ENCODE peak calls at places on chromosomes 4 and X, in four cellular contexts. O is HCT116, S is H1, I is SK-N-SH. N is an unnamed sample.

GRCh38 chrX:85419293-85419692 is 39.8 kb upstream of the POF1B start:
- DNase-seq in O (no peak), S (no peak), I (no peak), N (no peak)

GRCh38 chr4:4427478-4427870 is 40.6 kb downstream of the NSG1 start:
- DNase-seq in O (peak), S (no peak), I (no peak), N (no peak)

GRCh38 chrX:2342281-2342688 is 158.5 kb downstream of the DHRSX start:
- DNase-seq in O (no peak), S (no peak), I (no peak), N (no peak)

GRCh38 chr4:165433529-165433928 is 54.7 kb downstream of the CPE start:
- DNase-seq in O (no peak), S (no peak), I (no peak), N (peak)

GRCh38 chr4:8528713-8529112 is 51.5 kb upstream of the GPR78 start:
- DNase-seq in O (no peak), S (no peak), I (no peak), N (no peak)

GRCh38 chr4:129972257-129972656 is 876.3 kb downstream of the C4orf33 start:
- DNase-seq in O (peak), S (no peak), I (no peak), N (no peak)

GRCh38 chr4:124753941-124754581 is 41.5 kb upstream of the ANKRD50 start:
- DNase-seq in O (no peak), S (no peak), I (no peak), N (peak)

GRCh38 chr4:77010841-77011354 is 61.3 kb downstream of the SEPTIN11 start:
- DNase-seq in O (no peak), S (no peak), I (no peak), N (no peak)

GRCh38 chr4:73648478-73648877 is 28.2 kb upstream of the RASSF6 start:
- DNase-seq in O (no peak), S (no peak), I (no peak), N (no peak)

GRCh38 chr4:41280010-41280409 is 23.3 kb downstream of the UCHL1 start:
- DNase-seq in O (no peak), S (no peak), I (no peak), N (no peak)

GRCh38 chrX:48058621-48059295 is 12.7 kb downstream of the ZNF630 start:
- DNase-seq in O (no peak), S (no peak), I (no peak), N (no peak)

GRCh38 chr4:120718979-120719566 is 203.5 kb downstream of the PRDM5 start:
- DNase-seq in O (peak), S (no peak), I (peak), N (no peak)
- TF ChIP-seq JUND in O (no peak), S (no peak), I (no peak), N (no peak)

DNA sequence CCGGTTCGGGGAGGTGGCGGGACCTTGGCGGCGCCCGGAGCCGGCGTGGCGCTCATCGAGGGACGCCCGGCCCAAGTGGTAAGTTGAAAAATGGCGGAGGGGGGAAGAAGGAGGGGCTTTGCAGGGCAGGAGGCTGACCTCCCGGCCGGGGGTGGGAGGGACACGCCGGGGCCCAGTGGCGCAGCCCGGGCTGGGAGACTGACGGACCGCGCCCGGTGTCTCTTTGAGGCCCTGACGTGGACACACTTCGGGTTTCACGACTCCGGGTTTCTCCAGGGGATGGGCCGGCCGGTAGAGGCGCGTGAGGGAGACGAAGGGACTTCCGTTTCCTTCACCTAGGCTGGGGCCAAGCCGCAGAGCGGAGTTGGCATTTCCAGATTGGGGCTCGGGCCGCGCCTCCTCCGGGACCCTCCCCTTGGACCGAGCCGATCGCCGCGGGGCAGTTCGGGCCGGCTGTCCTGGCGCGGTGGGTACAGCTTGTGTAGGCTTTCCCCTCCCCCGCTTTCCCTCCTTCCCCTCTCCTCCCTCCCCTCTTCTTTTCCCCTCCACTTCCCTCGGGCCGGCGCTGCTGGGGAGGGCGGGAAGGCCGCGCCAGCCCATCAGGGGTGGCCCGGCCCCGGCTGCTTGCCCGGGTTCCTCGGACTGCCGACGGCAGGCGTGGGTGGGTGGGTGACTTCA is at the start of gene XIAP:
- DNase-seq in O (peak), S (peak), I (peak), N (peak)
- TF ChIP-seq JUND in O (no peak), S (no peak), I (no peak), N (no peak)

GRCh38 chrX:153551135-153551534 is 33.7 kb downstream of the ATP2B3 start:
- DNase-seq in O (no peak), S (no peak), I (no peak), N (no peak)
- TF ChIP-seq JUND in O (no peak), S (no peak), I (no peak), N (no peak)

GRCh38 chrX:71181558-71181909 is 36.9 kb downstream of the NLGN3 start:
- DNase-seq in O (no peak), S (no peak), I (peak), N (no peak)
- TF ChIP-seq JUND in O (no peak), S (no peak), I (no peak), N (no peak)

GRCh38 chrX:130139474-130140201 is 26.0 kb downstream of the AIFM1 start:
- DNase-seq in O (no peak), S (no peak), I (no peak), N (no peak)
- TF ChIP-seq JUND in O (no peak), S (no peak), I (no peak), N (no peak)

GRCh38 chrX:17042046-17042445 is 95.6 kb downstream of the REPS2 start:
- DNase-seq in O (no peak), S (no peak), I (no peak), N (peak)
- TF ChIP-seq JUND in O (no peak), S (no peak), I (no peak), N (no peak)

GRCh38 chr4:6253111-6253510 is 16.5 kb upstream of the WFS1 start:
- DNase-seq in O (no peak), S (no peak), I (no peak), N (no peak)
- TF ChIP-seq JUND in O (no peak), S (no peak), I (no peak), N (no peak)

GRCh38 chr4:168794881-168795280 is 215.2 kb downstream of the CBR4 start:
- DNase-seq in O (no peak), S (no peak), I (no peak), N (no peak)
- TF ChIP-seq JUND in O (no peak), S (no peak), I (no peak), N (no peak)

GRCh38 chrX:38817004-38817703 is 15.9 kb downstream of the MID1IP1 start:
- DNase-seq in O (no peak), S (no peak), I (no peak), N (peak)
- TF ChIP-seq JUND in O (no peak), S (no peak), I (no peak), N (no peak)

GRCh38 chr4:118941149-118941548 is 52.5 kb downstream of the SYNPO2 start:
- DNase-seq in O (no peak), S (no peak), I (no peak), N (no peak)
- TF ChIP-seq JUND in O (no peak), S (no peak), I (no peak), N (no peak)

N was measured in T47D.